ENCODE peak calls at places on chromosomes 12 and 14, in eight cellular contexts. H is neural crest cell; W is kidney; G is NCI-H774; K is H4; P is nucleus accumbens; N is Peyer's patch; M is stimulated activated CD4-positive, alpha-beta T cell treated with anti-CD3 and anti-CD28 coated beads, Interleukin-1b, Interleukin-23, amount 100 ng/mL, for 24 hours. Q is an unnamed sample.

GRCh38 chr12:77571127-77571526 is 259.6 kb upstream of the NAV3 start:
- DNase-seq in H (no peak), W (no peak), G (no peak), K (no peak), P (no peak), N (no peak), M (no peak), Q (no peak)

GRCh38 chr14:63893701-63894458 is 41.1 kb downstream of the SYNE2 start:
- DNase-seq in H (no peak), W (peak), G (no peak), K (peak), P (no peak), N (no peak), M (no peak), Q (no peak)

GRCh38 chr14:95494456-95494855 is 22.0 kb downstream of the SYNE3 start:
- DNase-seq in H (no peak), W (peak), G (no peak), K (no peak), P (no peak), N (no peak), M (no peak), Q (no peak)

GRCh38 chr12:102959391-102959790 is 1.9 kb downstream of the ASCL1 start:
- DNase-seq in H (no peak), W (no peak), G (peak), K (no peak), P (no peak), N (no peak), M (no peak), Q (no peak)

GRCh38 chr12:106149096-106149784 is 10.5 kb upstream of the NUAK1 start:
- DNase-seq in H (no peak), W (no peak), G (no peak), K (peak), P (no peak), N (no peak), M (no peak), Q (no peak)

GRCh38 chr12:32455607-32456063 is 56.3 kb downstream of the FGD4 start:
- DNase-seq in H (peak), W (no peak), G (peak), K (peak), P (no peak), N (no peak), M (no peak), Q (no peak)

GRCh38 chr14:61418749-61419148 is 97.4 kb downstream of the PRKCH start:
- DNase-seq in H (no peak), W (no peak), G (no peak), K (no peak), P (no peak), N (no peak), M (no peak), Q (peak)

GRCh38 chr14:22026527-22026926 is 352.9 kb upstream of the OR4E1 start:
- DNase-seq in H (no peak), W (no peak), G (no peak), K (peak), P (no peak), N (no peak), M (no peak), Q (no peak)

GRCh38 chr12:6961278-6961694 is 9.2 kb downstream of the PHB2 start:
- DNase-seq in H (no peak), W (peak), G (no peak), K (peak), P (no peak), N (peak), M (peak), Q (peak)

GRCh38 chr12:131050463-131051154 is 96.9 kb downstream of the ADGRD1 start:
- DNase-seq in H (no peak), W (peak), G (no peak), K (no peak), P (no peak), N (no peak), M (no peak), Q (no peak)

GRCh38 chr14:92656306-92656705 is 92.1 kb downstream of the LGMN start:
- DNase-seq in H (no peak), W (no peak), G (no peak), K (no peak), P (no peak), N (no peak), M (no peak), Q (no peak)

GRCh38 chr12:127191124-127191523 is 1075.8 kb upstream of the TMEM132C start:
- DNase-seq in H (no peak), W (no peak), G (no peak), K (no peak), P (no peak), N (no peak), M (no peak), Q (no peak)

GRCh38 chr12:65840793-65841670 is 16.7 kb downstream of the HMGA2 start:
- DNase-seq in H (no peak), W (no peak), G (no peak), K (no peak), P (no peak), N (no peak), M (no peak), Q (no peak)

GRCh38 chr14:76694106-76694505 is 67.2 kb upstream of the VASH1 start:
- DNase-seq in H (no peak), W (no peak), G (no peak), K (no peak), P (no peak), N (no peak), M (no peak), Q (no peak)

GRCh38 chr12:1886396-1887008 is 31.9 kb downstream of the CACNA2D4 start:
- DNase-seq in H (no peak), W (no peak), G (no peak), K (no peak), P (no peak), N (no peak), M (no peak), Q (no peak)

GRCh38 chr12:6327159-6327558 is 14.7 kb downstream of the TNFRSF1A start:
- DNase-seq in H (no peak), W (no peak), G (no peak), K (no peak), P (no peak), N (no peak), M (no peak), Q (no peak)

GRCh38 chr12:128906485-128907137 is 53.3 kb downstream of the GLT1D1 start:
- DNase-seq in H (no peak), W (no peak), G (no peak), K (no peak), P (no peak), N (no peak), M (no peak), Q (no peak)

GRCh38 chr12:110199360-110200123 is 75.4 kb downstream of the IFT81 start:
- DNase-seq in H (peak), W (no peak), G (no peak), K (peak), P (no peak), N (no peak), M (no peak), Q (peak)

GRCh38 chr12:11016937-11017336 is 5.5 kb downstream of the TAS2R19 start:
- DNase-seq in H (no peak), W (no peak), G (no peak), K (no peak), P (no peak), N (no peak), M (no peak), Q (no peak)

GRCh38 chr12:15444523-15444922 is 122.2 kb downstream of the PTPRO start:
- DNase-seq in H (no peak), W (no peak), G (no peak), K (no peak), P (no peak), N (no peak), M (no peak), Q (no peak)

GRCh38 chr12:113577464-113578121 is 105.9 kb upstream of the LHX5 start:
- DNase-seq in H (no peak), W (no peak), G (no peak), K (no peak), P (no peak), N (no peak), M (no peak), Q (no peak)

GRCh38 chr14:35456261-35456660 is 51.7 kb upstream of the NFKBIA start:
- DNase-seq in H (no peak), W (no peak), G (no peak), K (no peak), P (no peak), N (no peak), M (no peak), Q (no peak)

GRCh38 chr14:35444104-35444503 is 39.6 kb upstream of the NFKBIA start:
- DNase-seq in H (no peak), W (no peak), G (no peak), K (no peak), P (no peak), N (no peak), M (no peak), Q (no peak)

GRCh38 chr12:20557076-20557475 is 138.1 kb upstream of the SLCO1C1 start:
- DNase-seq in H (no peak), W (no peak), G (no peak), K (no peak), P (no peak), N (no peak), M (no peak), Q (no peak)

GRCh38 chr12:114131824-114132223 is 165.7 kb upstream of the RBM19 start:
- DNase-seq in H (no peak), W (no peak), G (no peak), K (no peak), P (no peak), N (no peak), M (no peak), Q (no peak)

GRCh38 chr12:94643585-94643984 is 6.8 kb downstream of the TMCC3 start:
- DNase-seq in H (no peak), W (no peak), G (no peak), K (no peak), P (no peak), N (no peak), M (no peak), Q (no peak)

GRCh38 chr14:104813286-104813685 is 12.4 kb downstream of the ZBTB42 start:
- DNase-seq in H (no peak), W (no peak), G (no peak), K (no peak), P (no peak), N (no peak), M (no peak), Q (no peak)

GRCh38 chr14:67241416-67242362 is at the start of gene PALS1:
- DNase-seq in H (peak), W (no peak), G (no peak), K (peak), P (no peak), N (no peak), M (peak), Q (no peak)

GRCh38 chr14:74578479-74578878 is 33.6 kb downstream of the LTBP2 start:
- DNase-seq in H (no peak), W (peak), G (no peak), K (no peak), P (no peak), N (no peak), M (no peak), Q (no peak)

GRCh38 chr14:89129570-89129969 is 287.5 kb downstream of the FOXN3 start:
- DNase-seq in H (no peak), W (no peak), G (no peak), K (no peak), P (no peak), N (no peak), M (no peak), Q (no peak)

GRCh38 chr14:100424504-100425453 is 101.6 kb downstream of the SLC25A47 start:
- DNase-seq in H (no peak), W (no peak), G (no peak), K (no peak), P (no peak), N (no peak), M (no peak), Q (no peak)

GRCh38 chr12:100860611-100861010 is 66.0 kb downstream of the ANO4 start:
- DNase-seq in H (no peak), W (no peak), G (no peak), K (no peak), P (no peak), N (no peak), M (no peak), Q (no peak)

GRCh38 chr12:62900686-62901272 is 34.2 kb downstream of the PPM1H start:
- DNase-seq in H (no peak), W (no peak), G (no peak), K (no peak), P (no peak), N (no peak), M (no peak), Q (no peak)

GRCh38 chr12:96258451-96258933 is 64.3 kb downstream of the ELK3 start:
- DNase-seq in H (no peak), W (no peak), G (no peak), K (no peak), P (no peak), N (no peak), M (no peak), Q (peak)